ENCODE peak calls at places on chromosomes 6 and 20, in nine cellular contexts. L, T, V, S, F, U, Y, M and W are unnamed samples.

GRCh38 chr6:106527979-106528378 is 101.3 kb downstream of the RTN4IP1 start:
- DNase-seq in L (no peak), T (no peak), V (no peak), S (no peak), F (no peak), U (no peak), Y (peak; percentile 96), M (peak; percentile 99), W (no peak)

GRCh38 chr6:155782320-155782730 is 326.7 kb upstream of the NOX3 start:
- DNase-seq in L (no peak), T (peak; percentile 61), V (no peak), S (peak; percentile 22), F (no peak), U (no peak), Y (peak; percentile 86), M (peak; percentile 60), W (no peak)

GRCh38 chr6:54715990-54716389 is 130.6 kb upstream of the FAM83B start:
- DNase-seq in L (no peak), T (no peak), V (no peak), S (no peak), F (no peak), U (no peak), Y (no peak), M (no peak), W (no peak)

GRCh38 chr20:57450419-57450818 is 59.2 kb downstream of the RBM38 start:
- DNase-seq in L (no peak), T (no peak), V (no peak), S (no peak), F (peak; percentile 73), U (no peak), Y (peak; percentile 22), M (peak; percentile 74), W (peak; percentile 73)

GRCh38 chr6:52720301-52720700 is 43.0 kb downstream of the GSTA2 start:
- DNase-seq in L (no peak), T (no peak), V (no peak), S (no peak), F (no peak), U (no peak), Y (no peak), M (no peak), W (no peak)

GRCh38 chr6:134508862-134509498 is 191.1 kb upstream of the SGK1 start:
- DNase-seq in L (no peak), T (no peak), V (no peak), S (no peak), F (no peak), U (no peak), Y (no peak), M (no peak), W (no peak)

GRCh38 chr6:3190056-3190455 is 32.7 kb upstream of the TUBB2A start:
- DNase-seq in L (no peak), T (no peak), V (no peak), S (no peak), F (no peak), U (no peak), Y (no peak), M (no peak), W (no peak)

GRCh38 chr6:57243954-57244353 is 21.8 kb upstream of the RAB23 start:
- DNase-seq in L (no peak), T (no peak), V (no peak), S (no peak), F (no peak), U (no peak), Y (no peak), M (no peak), W (no peak)

GRCh38 chr6:136085370-136086115 is 164.6 kb downstream of the MTFR2 start:
- DNase-seq in L (no peak), T (no peak), V (no peak), S (no peak), F (no peak), U (no peak), Y (peak; percentile 57), M (peak; percentile 42), W (no peak)